ENCODE peak calls at places on chromosomes 5 and 9, in eight cellular contexts. One of them, this sample, is unnamed. For H3K4me1, the result is how much of the 10 kb centered on the place peaks cover.

GRCh38 chr5:173443971-173444370 is 115.8 kb upstream of the STC2 start:
- DNase-seq in uterus: no peak
- DNase-seq in mammary epithelial cell: no peak
- DNase-seq in stomach: no peak
- DNase-seq in adipocyte: no peak
- DNase-seq in CD8-positive, alpha-beta memory T cell: no peak
- DNase-seq in tibial artery: no peak
- DNase-seq in spleen: no peak
- DNase-seq in this sample: no peak

GRCh38 chr5:9316733-9317132 is 229.1 kb downstream of the SEMA5A start:
- DNase-seq in uterus: no peak
- DNase-seq in mammary epithelial cell: peak
- DNase-seq in spleen: no peak
- DNase-seq in stomach: no peak
- DNase-seq in CD8-positive, alpha-beta memory T cell: no peak
- DNase-seq in adipocyte: no peak
- DNase-seq in tibial artery: no peak
- DNase-seq in this sample: no peak

GRCh38 chr5:157447246-157447645 is 12.8 kb upstream of the NIPAL4 start:
- DNase-seq in spleen: no peak
- DNase-seq in tibial artery: no peak
- DNase-seq in mammary epithelial cell: no peak
- DNase-seq in stomach: peak
- DNase-seq in adipocyte: no peak
- DNase-seq in uterus: no peak
- DNase-seq in CD8-positive, alpha-beta memory T cell: no peak
- DNase-seq in this sample: no peak

GRCh38 chr5:116371935-116372334 is 202.7 kb downstream of the SEMA6A start:
- DNase-seq in uterus: no peak
- DNase-seq in mammary epithelial cell: no peak
- DNase-seq in spleen: no peak
- DNase-seq in stomach: no peak
- DNase-seq in CD8-positive, alpha-beta memory T cell: no peak
- DNase-seq in tibial artery: no peak
- DNase-seq in adipocyte: no peak
- DNase-seq in this sample: no peak

GRCh38 chr5:172779968-172780350 is 9.0 kb upstream of the DUSP1 start:
- DNase-seq in uterus: no peak
- DNase-seq in adipocyte: no peak
- DNase-seq in tibial artery: no peak
- DNase-seq in CD8-positive, alpha-beta memory T cell: no peak
- DNase-seq in mammary epithelial cell: no peak
- DNase-seq in stomach: no peak
- DNase-seq in spleen: no peak
- DNase-seq in this sample: no peak

GRCh38 chr9:9791621-9792020 is 821.2 kb downstream of the PTPRD start:
- DNase-seq in CD8-positive, alpha-beta memory T cell: no peak
- DNase-seq in spleen: no peak
- DNase-seq in stomach: no peak
- DNase-seq in uterus: no peak
- DNase-seq in adipocyte: peak
- DNase-seq in mammary epithelial cell: no peak
- DNase-seq in tibial artery: no peak
- DNase-seq in this sample: no peak

GRCh38 chr9:13175732-13176131 is 103.8 kb downstream of the MPDZ start:
- DNase-seq in stomach: no peak
- DNase-seq in spleen: no peak
- DNase-seq in CD8-positive, alpha-beta memory T cell: no peak
- DNase-seq in uterus: no peak
- DNase-seq in mammary epithelial cell: no peak
- DNase-seq in adipocyte: no peak
- DNase-seq in tibial artery: no peak
- DNase-seq in this sample: no peak

GRCh38 chr9:134554750-134555655 is 86.6 kb upstream of the COL5A1 start:
- DNase-seq in CD8-positive, alpha-beta memory T cell: no peak
- DNase-seq in spleen: peak
- DNase-seq in uterus: no peak
- DNase-seq in adipocyte: no peak
- DNase-seq in mammary epithelial cell: no peak
- DNase-seq in tibial artery: no peak
- DNase-seq in stomach: no peak
- DNase-seq in this sample: peak

GRCh38 chr9:24487946-24488345 is 57.8 kb downstream of the IZUMO3 start:
- DNase-seq in CD8-positive, alpha-beta memory T cell: no peak
- DNase-seq in uterus: no peak
- DNase-seq in spleen: no peak
- DNase-seq in mammary epithelial cell: no peak
- DNase-seq in tibial artery: no peak
- DNase-seq in adipocyte: peak
- DNase-seq in stomach: no peak
- DNase-seq in this sample: no peak

GRCh38 chr5:135271533-135272310 is 127.3 kb downstream of the MACROH2A1 start:
- DNase-seq in mammary epithelial cell: peak
- DNase-seq in adipocyte: peak
- DNase-seq in spleen: no peak
- DNase-seq in uterus: no peak
- DNase-seq in CD8-positive, alpha-beta memory T cell: no peak
- DNase-seq in tibial artery: peak
- DNase-seq in stomach: no peak
- DNase-seq in this sample: no peak

GRCh38 chr5:177428574-177429217 is 2.2 kb downstream of the GRK6 start:
- DNase-seq in mammary epithelial cell: no peak
- DNase-seq in adipocyte: no peak
- DNase-seq in CD8-positive, alpha-beta memory T cell: no peak
- DNase-seq in uterus: no peak
- DNase-seq in spleen: peak
- DNase-seq in stomach: no peak
- DNase-seq in tibial artery: no peak
- DNase-seq in this sample: no peak

GRCh38 chr5:157520911-157521703 is 54.5 kb downstream of the ADAM19 start:
- DNase-seq in uterus: peak
- DNase-seq in adipocyte: peak
- DNase-seq in mammary epithelial cell: no peak
- DNase-seq in stomach: no peak
- DNase-seq in tibial artery: peak
- DNase-seq in spleen: no peak
- DNase-seq in CD8-positive, alpha-beta memory T cell: no peak
- DNase-seq in this sample: no peak

GRCh38 chr9:112558476-112558875 is 71.8 kb downstream of the KIAA1958 start:
- DNase-seq in uterus: no peak
- DNase-seq in CD8-positive, alpha-beta memory T cell: no peak
- DNase-seq in stomach: no peak
- DNase-seq in tibial artery: no peak
- DNase-seq in spleen: no peak
- DNase-seq in adipocyte: peak
- DNase-seq in mammary epithelial cell: peak
- DNase-seq in this sample: no peak

GRCh38 chr5:146521403-146522106 is 5.6 kb upstream of the GPR151 start:
- DNase-seq in stomach: no peak
- DNase-seq in CD8-positive, alpha-beta memory T cell: no peak
- DNase-seq in mammary epithelial cell: no peak
- DNase-seq in tibial artery: no peak
- DNase-seq in adipocyte: no peak
- DNase-seq in spleen: no peak
- DNase-seq in uterus: no peak
- DNase-seq in this sample: no peak

GRCh38 chr5:172624083-172624995 is 16.7 kb upstream of the NEURL1B start:
- DNase-seq in uterus: peak
- DNase-seq in adipocyte: no peak
- DNase-seq in tibial artery: no peak
- DNase-seq in stomach: no peak
- DNase-seq in spleen: peak
- DNase-seq in mammary epithelial cell: no peak
- DNase-seq in CD8-positive, alpha-beta memory T cell: no peak
- DNase-seq in this sample: no peak

GRCh38 chr5:118611332-118611945 is 376.9 kb downstream of the DTWD2 start:
- DNase-seq in mammary epithelial cell: peak
- DNase-seq in spleen: no peak
- DNase-seq in adipocyte: peak
- DNase-seq in tibial artery: no peak
- DNase-seq in stomach: peak
- DNase-seq in CD8-positive, alpha-beta memory T cell: no peak
- DNase-seq in uterus: no peak
- DNase-seq in this sample: no peak

GRCh38 chr5:145774442-145774841 is 60.7 kb downstream of the PRELID2 start:
- DNase-seq in adipocyte: no peak
- DNase-seq in stomach: no peak
- DNase-seq in spleen: no peak
- DNase-seq in tibial artery: no peak
- DNase-seq in mammary epithelial cell: no peak
- DNase-seq in uterus: no peak
- DNase-seq in CD8-positive, alpha-beta memory T cell: no peak
- DNase-seq in this sample: no peak

DNA sequence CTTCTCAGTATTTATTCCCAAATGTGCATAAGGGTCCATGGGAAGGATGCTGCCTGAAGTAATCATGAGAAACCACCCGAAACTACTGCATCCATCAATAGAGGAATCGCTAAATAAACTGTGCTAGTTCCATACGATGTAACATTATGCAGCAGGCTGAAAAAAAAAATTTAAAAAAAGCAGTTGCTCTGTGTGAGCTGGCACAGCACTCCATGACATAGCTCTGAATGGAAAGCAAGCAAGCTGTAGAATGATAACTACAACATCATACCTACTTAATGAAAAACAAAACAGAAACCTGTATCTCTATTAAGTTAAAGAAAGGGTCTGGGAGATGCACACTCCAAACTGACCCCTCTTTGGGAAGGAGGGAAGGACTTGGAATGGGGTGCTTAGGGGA is 49.3 kb downstream of the SHB start:
- DNase-seq in tibial artery: no peak
- DNase-seq in mammary epithelial cell: no peak
- DNase-seq in stomach: no peak
- DNase-seq in adipocyte: no peak
- DNase-seq in spleen: no peak
- DNase-seq in uterus: no peak
- DNase-seq in CD8-positive, alpha-beta memory T cell: no peak
- DNase-seq in this sample: no peak
- H3K4me1 ChIP-seq in tibial artery: half or more
- H3K4me1 ChIP-seq in mammary epithelial cell: half or more
- H3K4me1 ChIP-seq in stomach: half or more
- H3K4me1 ChIP-seq in adipocyte: half or more
- H3K4me1 ChIP-seq in spleen: under half
- H3K4me1 ChIP-seq in uterus: under half
- H3K4me1 ChIP-seq in CD8-positive, alpha-beta memory T cell: under half
- H3K4me1 ChIP-seq in this sample: half or more

DNA sequence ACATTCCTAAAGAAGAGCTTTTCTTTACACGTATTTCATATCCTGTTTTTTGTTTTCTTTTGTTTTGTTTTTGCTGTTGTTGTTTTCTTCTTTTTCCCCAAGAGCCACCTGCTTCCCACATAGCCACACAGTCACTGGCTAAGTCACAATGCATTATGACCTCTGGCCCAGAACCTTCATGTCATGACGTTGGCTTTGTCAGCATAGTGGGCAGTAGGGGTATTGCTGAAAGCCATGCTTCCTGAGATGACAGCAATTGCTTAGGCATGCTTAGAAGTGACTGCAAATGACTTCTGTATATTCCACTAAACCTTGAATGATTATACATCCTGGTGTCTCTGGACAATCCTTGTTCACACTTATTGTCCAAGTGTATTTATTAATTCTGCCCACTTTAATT is 375.8 kb downstream of the TAF11L14 start:
- DNase-seq in stomach: no peak
- DNase-seq in spleen: no peak
- DNase-seq in adipocyte: no peak
- DNase-seq in uterus: no peak
- DNase-seq in CD8-positive, alpha-beta memory T cell: no peak
- DNase-seq in tibial artery: no peak
- DNase-seq in mammary epithelial cell: no peak
- DNase-seq in this sample: no peak
- H3K4me1 ChIP-seq in stomach: under half
- H3K4me1 ChIP-seq in spleen: under half
- H3K4me1 ChIP-seq in adipocyte: under half
- H3K4me1 ChIP-seq in uterus: under half
- H3K4me1 ChIP-seq in CD8-positive, alpha-beta memory T cell: under half
- H3K4me1 ChIP-seq in tibial artery: under half
- H3K4me1 ChIP-seq in mammary epithelial cell: under half
- H3K4me1 ChIP-seq in this sample: under half

GRCh38 chr5:53335115-53335514 is 145.3 kb upstream of the FST start:
- DNase-seq in adipocyte: no peak
- DNase-seq in uterus: no peak
- DNase-seq in tibial artery: no peak
- DNase-seq in mammary epithelial cell: peak
- DNase-seq in stomach: no peak
- DNase-seq in spleen: no peak
- DNase-seq in CD8-positive, alpha-beta memory T cell: no peak
- DNase-seq in this sample: no peak
- H3K4me1 ChIP-seq in adipocyte: under half
- H3K4me1 ChIP-seq in uterus: under half
- H3K4me1 ChIP-seq in tibial artery: under half
- H3K4me1 ChIP-seq in mammary epithelial cell: half or more
- H3K4me1 ChIP-seq in stomach: under half
- H3K4me1 ChIP-seq in spleen: under half
- H3K4me1 ChIP-seq in CD8-positive, alpha-beta memory T cell: under half
- H3K4me1 ChIP-seq in this sample: under half

GRCh38 chr5:56825222-56825824 is 10.0 kb downstream of the MAP3K1 start:
- DNase-seq in adipocyte: no peak
- DNase-seq in spleen: peak
- DNase-seq in mammary epithelial cell: no peak
- DNase-seq in tibial artery: no peak
- DNase-seq in uterus: no peak
- DNase-seq in stomach: no peak
- DNase-seq in CD8-positive, alpha-beta memory T cell: no peak
- DNase-seq in this sample: no peak

GRCh38 chr5:56827923-56828322 is 12.6 kb downstream of the MAP3K1 start:
- DNase-seq in stomach: no peak
- DNase-seq in CD8-positive, alpha-beta memory T cell: no peak
- DNase-seq in spleen: no peak
- DNase-seq in uterus: no peak
- DNase-seq in mammary epithelial cell: no peak
- DNase-seq in tibial artery: no peak
- DNase-seq in adipocyte: no peak
- DNase-seq in this sample: no peak

GRCh38 chr5:56822961-56823360 is 7.6 kb downstream of the MAP3K1 start:
- DNase-seq in spleen: peak
- DNase-seq in CD8-positive, alpha-beta memory T cell: no peak
- DNase-seq in tibial artery: peak
- DNase-seq in uterus: no peak
- DNase-seq in adipocyte: no peak
- DNase-seq in stomach: no peak
- DNase-seq in mammary epithelial cell: no peak
- DNase-seq in this sample: no peak

GRCh38 chr5:56827043-56827442 is 11.7 kb downstream of the MAP3K1 start:
- DNase-seq in mammary epithelial cell: peak
- DNase-seq in spleen: peak
- DNase-seq in stomach: no peak
- DNase-seq in adipocyte: no peak
- DNase-seq in uterus: no peak
- DNase-seq in tibial artery: no peak
- DNase-seq in CD8-positive, alpha-beta memory T cell: no peak
- DNase-seq in this sample: no peak

DNA sequence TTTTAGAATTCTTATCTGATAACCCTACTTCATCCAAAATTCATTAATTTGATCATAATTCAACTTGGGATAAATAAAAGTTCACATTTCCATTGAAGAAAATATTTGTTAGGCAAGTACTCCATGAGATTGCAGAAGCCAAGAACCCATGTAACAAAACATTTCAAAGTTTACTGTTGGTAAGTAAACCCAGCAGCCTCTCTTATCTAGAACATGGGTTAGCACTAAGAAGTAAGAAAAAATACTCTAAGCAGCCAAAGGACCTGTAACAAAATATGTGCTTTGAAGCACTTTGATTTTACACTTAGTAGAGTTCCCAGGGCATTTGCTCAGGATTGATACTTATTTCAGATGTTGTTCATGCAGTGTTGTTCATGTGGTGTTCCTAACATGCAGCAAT is 8.7 kb downstream of the MAP3K1 start:
- DNase-seq in mammary epithelial cell: no peak
- DNase-seq in uterus: no peak
- DNase-seq in adipocyte: no peak
- DNase-seq in CD8-positive, alpha-beta memory T cell: no peak
- DNase-seq in spleen: no peak
- DNase-seq in tibial artery: no peak
- DNase-seq in stomach: no peak
- DNase-seq in this sample: no peak
- H3K4me1 ChIP-seq in mammary epithelial cell: under half
- H3K4me1 ChIP-seq in uterus: under half
- H3K4me1 ChIP-seq in adipocyte: under half
- H3K4me1 ChIP-seq in CD8-positive, alpha-beta memory T cell: half or more
- H3K4me1 ChIP-seq in spleen: half or more
- H3K4me1 ChIP-seq in tibial artery: under half
- H3K4me1 ChIP-seq in stomach: half or more
- H3K4me1 ChIP-seq in this sample: under half

This sample was measured in sigmoid colon.